ENCODE peak calls at places on chromosome X, in five cellular contexts. N is SK-N-SH, K is GM12878, Z is K562, H is HepG2. F is an unnamed sample.

GRCh38 chrX:77640702-77641101 is 145.3 kb downstream of the ATRX start:
- DNase-seq in N (no peak), H (no peak), Z (no peak), K (peak), F (no peak)

GRCh38 chrX:107135076-107135964 is 16.7 kb upstream of the RBM41 start:
- DNase-seq in Z (peak), H (peak), K (no peak), N (no peak), F (no peak)

GRCh38 chrX:153407736-153408135 is 3.5 kb upstream of the ZFP92 start:
- DNase-seq in Z (no peak), N (no peak), H (no peak), K (no peak), F (no peak)

GRCh38 chrX:125132274-125132673 is 187.4 kb upstream of the TEX13C start:
- DNase-seq in Z (peak), K (no peak), H (peak), N (peak), F (peak)

GRCh38 chrX:46573331-46573895 is at the start of gene CHST7:
- DNase-seq in N (peak), Z (no peak), H (peak), K (no peak), F (peak)

GRCh38 chrX:25012433-25012735 is 3.4 kb downstream of the ARX start:
- DNase-seq in Z (no peak), K (no peak), H (no peak), N (peak), F (no peak)

GRCh38 chrX:55489315-55490009 is at the start of gene USP51:
- DNase-seq in H (no peak), K (peak), N (peak), Z (peak), F (peak)

GRCh38 chrX:63963382-63963781 is 178.4 kb upstream of the ARHGEF9 start:
- DNase-seq in Z (no peak), H (no peak), N (no peak), K (no peak), F (no peak)

GRCh38 chrX:87702795-87703194 is 185.2 kb downstream of the KLHL4 start:
- DNase-seq in H (no peak), N (no peak), K (no peak), Z (no peak), F (no peak)

GRCh38 chrX:29145316-29145715 is 558.1 kb downstream of the IL1RAPL1 start:
- DNase-seq in K (no peak), H (no peak), Z (no peak), N (no peak), F (no peak)

GRCh38 chrX:17535229-17535628 is 160.2 kb downstream of the NHS start:
- DNase-seq in Z (peak), N (peak), H (peak), K (no peak), F (peak)

GRCh38 chrX:45142185-45142584 is 58.5 kb downstream of the DIPK2B start:
- DNase-seq in Z (no peak), N (no peak), K (no peak), H (no peak), F (no peak)

GRCh38 chrX:121902463-121902862 is 855.1 kb downstream of the GLUD2 start:
- DNase-seq in H (no peak), Z (no peak), N (no peak), K (peak), F (no peak)

GRCh38 chrX:26522501-26522900 is 306.5 kb downstream of the MAGEB5 start:
- DNase-seq in N (no peak), K (no peak), Z (no peak), H (no peak), F (no peak)

GRCh38 chrX:38271154-38271716 is 50.6 kb upstream of the SRPX start:
- DNase-seq in K (peak), H (no peak), Z (no peak), N (no peak), F (no peak)

GRCh38 chrX:39516399-39516798 is 581.4 kb downstream of the BCOR start:
- DNase-seq in Z (no peak), H (no peak), N (peak), K (no peak), F (no peak)

GRCh38 chrX:126165721-126166401 is at the start of gene DCAF12L2:
- DNase-seq in Z (no peak), K (no peak), N (peak), H (no peak), F (no peak)

GRCh38 chrX:148649145-148649645 is 148.8 kb downstream of the AFF2 start:
- DNase-seq in H (no peak), K (no peak), Z (no peak), N (no peak), F (no peak)

GRCh38 chrX:39152106-39152649 is 350.9 kb downstream of the MID1IP1 start:
- DNase-seq in N (peak), H (no peak), Z (peak), K (no peak), F (peak)

GRCh38 chrX:16082470-16083085 is 40.8 kb upstream of the GRPR start:
- DNase-seq in N (no peak), Z (no peak), K (no peak), H (no peak), F (no peak)

GRCh38 chrX:40644175-40644574 is 3.2 kb downstream of the CXorf38 start:
- DNase-seq in Z (peak), N (no peak), K (no peak), H (no peak), F (no peak)

GRCh38 chrX:123881330-123881729 is 21.5 kb downstream of the XIAP start:
- DNase-seq in K (no peak), Z (no peak), H (no peak), N (no peak), F (no peak)
- TF ChIP-seq FOXM1 in K (no peak), Z (no peak), H (no peak), N (no peak), F (no peak)

DNA sequence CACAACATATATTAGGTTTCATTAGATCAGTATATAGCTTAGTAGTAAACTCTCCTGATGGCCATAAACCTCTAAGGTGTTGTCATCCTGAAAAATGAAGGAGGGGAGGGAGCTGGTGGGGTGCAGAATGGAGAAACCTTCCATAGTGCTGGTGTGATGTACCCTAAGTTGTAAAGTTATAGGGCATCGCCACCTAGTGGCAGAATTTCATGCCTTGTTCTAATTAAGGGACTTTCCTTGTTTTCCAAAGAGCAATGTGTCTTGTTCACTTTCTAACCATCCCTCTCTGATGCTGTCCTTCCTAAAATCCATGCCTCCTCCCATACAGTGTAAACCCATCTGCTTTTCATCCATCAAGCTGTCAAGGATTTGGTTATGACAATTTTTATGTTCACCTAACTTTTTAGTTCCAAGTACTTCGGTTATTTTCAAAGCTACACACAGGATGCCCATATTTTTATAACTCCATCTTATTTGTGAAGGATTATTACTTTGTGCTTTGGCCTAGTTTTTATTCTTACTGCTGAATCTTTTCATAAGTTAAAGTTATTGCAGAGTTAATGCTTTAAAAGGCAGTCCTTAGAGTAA is 4.5 kb downstream of the NBDY start:
- DNase-seq in H (peak), Z (peak), K (no peak), N (peak), F (peak)
- TF ChIP-seq FOXM1 in H (no peak), Z (no peak), K (no peak), N (no peak), F (no peak)

DNA sequence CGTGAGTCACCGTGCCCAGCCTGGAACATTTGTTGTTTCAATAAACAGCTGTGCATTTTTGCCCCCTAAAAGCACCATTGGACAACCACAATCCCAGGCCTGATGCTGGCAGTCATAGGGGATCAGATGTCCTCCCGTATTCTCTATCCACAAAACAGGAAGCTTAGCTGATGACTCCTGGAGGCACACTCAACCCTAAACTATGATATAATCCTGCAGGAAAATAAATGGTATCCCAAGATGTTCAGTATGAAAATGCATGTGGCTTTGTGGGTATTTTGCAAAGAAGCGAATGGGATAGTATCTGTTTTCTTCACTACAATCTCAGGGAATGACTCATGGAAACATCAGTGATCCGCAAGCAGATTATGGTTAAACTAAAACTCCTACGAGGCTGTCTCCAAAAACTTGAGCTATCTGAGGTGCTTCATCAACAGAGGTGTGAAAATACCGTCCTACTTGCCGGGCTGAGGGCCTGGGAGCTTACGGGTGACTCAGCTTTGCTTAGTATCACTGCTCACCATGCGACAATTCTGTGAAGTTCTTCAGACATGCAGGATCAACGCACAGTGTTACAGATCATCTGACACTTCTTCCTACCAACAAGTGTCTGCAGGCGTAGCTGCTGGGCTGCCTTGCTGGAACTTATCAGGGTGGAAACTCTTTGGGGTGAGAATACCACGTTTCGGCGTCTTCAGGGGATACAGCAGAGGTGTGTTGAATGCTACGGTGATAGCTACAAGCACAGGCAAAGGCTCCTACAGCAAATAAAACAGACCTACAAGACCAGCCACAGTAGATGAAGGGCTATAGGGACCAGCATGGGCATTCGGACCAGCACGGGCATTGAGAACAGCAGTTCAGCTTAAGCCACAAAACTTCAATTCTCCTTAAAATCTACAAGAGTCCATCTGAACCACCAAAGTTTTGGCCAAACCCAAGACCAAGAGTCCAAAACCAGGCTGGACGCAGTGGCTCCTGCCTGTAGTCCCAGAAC is 148.5 kb downstream of the DHRSX start:
- DNase-seq in N (no peak), K (no peak), H (no peak), Z (peak), F (no peak)
- TF ChIP-seq FOXM1 in N (peak), K (no peak), H (no peak), Z (no peak), F (no peak)

GRCh38 chrX:13044441-13044840 is at the start of gene FAM9C:
- DNase-seq in K (no peak), H (no peak), N (peak), Z (no peak), F (no peak)
- TF ChIP-seq FOXM1 in K (no peak), H (no peak), N (no peak), Z (no peak), F (no peak)